ENCODE peak calls at places on chromosome 1, in nine cellular contexts. F is cardiac muscle cell; Z is right lobe of liver; J is RCC 7860; O is stimulated activated naive B cell treated with anti-CD40 and anti-IgM and Interleukin-4, amounts not matched to agents 10 μg/mL and 1 μg/mL and 100 μg/mL, for 72 hours; V is NCI-H2171 treated with DMSO at 0.1 percent for 48 hours; R is stimulated activated CD4-positive, alpha-beta T cell treated with anti-CD3 and anti-CD28 coated beads, Interleukin-1b, Interleukin-23, amount 100 ng/mL, for 4 hours; H is mesothelial cell of epicardium; E is naive B cell. L is an unnamed sample.

GRCh38 chr1:22001409-22001808 is at the start of gene CELA3A:
- DNase-seq in F (no peak), H (no peak), V (no peak), J (no peak), O (no peak), Z (no peak), R (no peak), E (no peak), L (no peak)

GRCh38 chr1:86507935-86508582 is 38.8 kb upstream of the CLCA4 start:
- DNase-seq in F (peak), J (no peak), H (no peak), V (peak), Z (no peak), O (no peak), E (peak), R (no peak), L (peak)

GRCh38 chr1:3032371-3032862 is 11.2 kb downstream of the ACTRT2 start:
- DNase-seq in H (peak), Z (peak), R (no peak), O (no peak), J (no peak), F (no peak), E (no peak), V (no peak), L (no peak)

GRCh38 chr1:77834771-77835334 is 53.6 kb upstream of the NEXN start:
- DNase-seq in O (no peak), V (no peak), H (no peak), F (peak), Z (peak), J (no peak), R (no peak), E (no peak), L (peak)

GRCh38 chr1:210321131-210321530 is 7.6 kb upstream of the HHAT start:
- DNase-seq in F (no peak), O (no peak), V (no peak), H (no peak), R (no peak), E (no peak), J (no peak), Z (no peak), L (no peak)

GRCh38 chr1:13752852-13753251 is 52.9 kb downstream of the PRDM2 start:
- DNase-seq in V (no peak), J (no peak), H (no peak), E (no peak), Z (no peak), R (no peak), O (no peak), F (no peak), L (no peak)

GRCh38 chr1:67850611-67851075 is 17.4 kb upstream of the GNG12 start:
- DNase-seq in R (no peak), O (no peak), F (no peak), Z (peak), H (no peak), V (peak), E (no peak), J (peak), L (peak)

GRCh38 chr1:118147542-118147941 is 37.5 kb downstream of the SPAG17 start:
- DNase-seq in V (no peak), Z (no peak), F (no peak), O (no peak), J (peak), E (no peak), H (no peak), R (no peak), L (peak)

GRCh38 chr1:173870252-173871075 is 2.3 kb downstream of the ZBTB37 start:
- DNase-seq in H (no peak), E (no peak), V (no peak), Z (no peak), O (no peak), R (no peak), F (no peak), J (no peak), L (no peak)

GRCh38 chr1:93616221-93616995 is 65.2 kb downstream of the BCAR3 start:
- DNase-seq in H (no peak), O (no peak), J (no peak), E (no peak), F (no peak), V (no peak), Z (no peak), R (no peak), L (no peak)

GRCh38 chr1:228139406-228139930 is 611 bp upstream of the GUK1 start:
- DNase-seq in F (no peak), H (no peak), Z (no peak), O (no peak), J (no peak), V (no peak), E (no peak), R (no peak), L (no peak)

GRCh38 chr1:233138794-233139544 is 156.6 kb downstream of the PCNX2 start:
- DNase-seq in J (no peak), R (no peak), O (no peak), F (no peak), H (no peak), V (no peak), Z (no peak), E (no peak), L (no peak)

GRCh38 chr1:150909585-150910185 is 16.5 kb upstream of the SETDB1 start:
- DNase-seq in Z (no peak), J (no peak), E (no peak), F (no peak), V (no peak), H (no peak), R (no peak), O (no peak), L (no peak)

GRCh38 chr1:15159166-15159555 is 5.6 kb downstream of the TMEM51 start:
- DNase-seq in R (no peak), F (no peak), J (no peak), V (no peak), E (no peak), O (no peak), H (no peak), Z (no peak), L (no peak)

GRCh38 chr1:6996371-6996770 is 211.1 kb downstream of the CAMTA1 start:
- DNase-seq in F (no peak), Z (no peak), O (no peak), H (no peak), J (no peak), R (no peak), E (no peak), V (no peak), L (no peak)

GRCh38 chr1:170097449-170097948 is 23.0 kb upstream of the KIFAP3 start:
- DNase-seq in F (no peak), V (no peak), J (no peak), O (no peak), Z (no peak), R (no peak), H (no peak), E (no peak), L (no peak)

GRCh38 chr1:29136463-29136915 is 12.8 kb upstream of the TMEM200B start:
- DNase-seq in V (peak), O (no peak), R (no peak), H (no peak), F (no peak), Z (peak), E (no peak), J (no peak), L (no peak)

GRCh38 chr1:161706483-161707347 is at the start of gene FCRLA:
- DNase-seq in V (peak), F (peak), O (peak), Z (no peak), J (peak), H (no peak), E (peak), R (no peak), L (peak)